ENCODE peak calls at places on chromosomes 16 and 17, in nine cellular contexts. R, P, X, Z, Y, B, J, H and W are unnamed samples.

GRCh38 chr17:29039764-29040598 is 3.0 kb upstream of the PIPOX start:
- DNase-seq in J (no peak), X (no peak), R (no peak), H (no peak), Y (no peak), Z (peak; percentile 73), B (no peak), P (no peak), W (no peak)

GRCh38 chr17:48293319-48294192 is 136.5 kb downstream of the SKAP1 start:
- DNase-seq in H (no peak), Y (no peak), P (no peak), R (no peak), Z (no peak), J (no peak), B (no peak), X (no peak), W (no peak)

GRCh38 chr16:4847774-4848587 is 700 bp downstream of the UBN1 start:
- DNase-seq in Y (peak; percentile 68), B (no peak), H (peak; percentile 41), J (peak; percentile 18), P (no peak), R (no peak), X (peak; percentile 56), Z (peak; percentile 71), W (no peak)

GRCh38 chr17:76102944-76103273 is 678 bp downstream of the EXOC7 start:
- DNase-seq in Y (no peak), J (no peak), B (no peak), X (no peak), R (no peak), H (no peak), Z (no peak), P (no peak), W (peak; percentile 85)

GRCh38 chr16:62700456-62701280 is 664.4 kb upstream of the CDH8 start:
- DNase-seq in R (no peak), X (no peak), Y (no peak), J (no peak), H (no peak), B (no peak), P (no peak), Z (no peak), W (no peak)

GRCh38 chr17:19345486-19346350 is 16.8 kb downstream of the B9D1 start:
- DNase-seq in Z (no peak), X (peak; percentile 33), R (no peak), H (no peak), B (no peak), Y (no peak), P (no peak), J (no peak), W (no peak)

GRCh38 chr17:66533572-66533971 is 231.2 kb downstream of the PRKCA start:
- DNase-seq in R (no peak), X (no peak), P (peak; percentile 52), B (no peak), Y (no peak), J (no peak), H (no peak), Z (no peak), W (no peak)

GRCh38 chr16:1550061-1550460 is 16.6 kb downstream of the TMEM204 start:
- DNase-seq in Y (no peak), B (no peak), P (no peak), H (no peak), Z (no peak), X (no peak), J (no peak), R (no peak), W (no peak)

GRCh38 chr17:80151333-80151732 is 4.4 kb upstream of the EIF4A3 start:
- DNase-seq in J (no peak), H (no peak), P (no peak), R (no peak), Z (peak; percentile 91), X (no peak), B (no peak), Y (no peak), W (no peak)

GRCh38 chr17:1237471-1237870 is 32.8 kb upstream of the BHLHA9 start:
- DNase-seq in Z (no peak), P (no peak), Y (no peak), J (no peak), H (no peak), X (no peak), R (no peak), B (no peak), W (no peak)

GRCh38 chr16:83420206-83420760 is 387.5 kb upstream of the HSBP1 start:
- DNase-seq in J (no peak), P (peak; percentile 3), R (no peak), Y (no peak), B (no peak), X (no peak), H (no peak), Z (peak; percentile 48), W (peak; percentile 18)

GRCh38 chr17:3911271-3912053 is 4.8 kb downstream of the P2RX1 start:
- DNase-seq in R (no peak), H (no peak), X (no peak), Z (no peak), J (no peak), Y (no peak), B (peak; percentile 29), P (no peak), W (no peak)

GRCh38 chr17:358491-359133 is 6.0 kb upstream of the RPH3AL start:
- DNase-seq in P (no peak), B (no peak), H (no peak), Z (no peak), Y (no peak), X (no peak), R (no peak), J (no peak), W (no peak)

GRCh38 chr16:87044031-87044380 is 273.2 kb downstream of the C16orf95 start:
- DNase-seq in R (no peak), Z (no peak), P (no peak), J (no peak), Y (no peak), H (no peak), B (no peak), X (no peak), W (no peak)

GRCh38 chr17:36944488-36945040 is 4.2 kb upstream of the AATF start:
- DNase-seq in P (no peak), Z (no peak), Y (no peak), J (no peak), X (no peak), B (no peak), H (no peak), R (no peak), W (no peak)

GRCh38 chr17:50841949-50842354 is 6.6 kb downstream of the WFIKKN2 start:
- DNase-seq in P (peak; percentile 54), X (peak; percentile 87), R (peak; percentile 37), Y (peak; percentile 79), Z (peak; percentile 72), J (peak; percentile 36), B (peak; percentile 32), H (peak; percentile 94), W (peak; percentile 89)

GRCh38 chr17:72726936-72727335 is 365.6 kb downstream of the SLC39A11 start:
- DNase-seq in X (no peak), R (no peak), Z (no peak), P (no peak), J (no peak), H (no peak), B (no peak), Y (no peak), W (no peak)

GRCh38 chr16:720507-720989 is 398 bp upstream of the ANTKMT start:
- DNase-seq in B (no peak), J (no peak), R (no peak), X (no peak), Y (no peak), H (peak; percentile 72), Z (no peak), P (peak; percentile 62), W (peak; percentile 53)

GRCh38 chr17:28347261-28347891 is 10.0 kb downstream of the POLDIP2 start:
- DNase-seq in R (no peak), Z (peak; percentile 53), J (no peak), Y (no peak), H (no peak), B (no peak), X (no peak), P (no peak), W (peak; percentile 78)